ENCODE peak calls at places on chromosome 6, in nine cellular contexts. E, C, X, O, W, Z, F, L and R are unnamed samples.

GRCh38 chr6:127102299-127102698 is 16.2 kb upstream of the RSPO3 start:
- DNase-seq in L (no peak), O (peak), F (peak), C (no peak), X (no peak), W (no peak), E (no peak), Z (no peak), R (no peak)

GRCh38 chr6:106199998-106200397 is 113.9 kb downstream of the PRDM1 start:
- DNase-seq in O (no peak), F (peak), L (no peak), X (no peak), C (no peak), E (no peak), Z (no peak), W (no peak), R (no peak)

GRCh38 chr6:63351995-63352586 is 32.3 kb upstream of the LGSN start:
- DNase-seq in O (peak), X (no peak), C (no peak), L (no peak), E (no peak), F (peak), W (no peak), Z (no peak), R (no peak)

GRCh38 chr6:24428615-24429014 is 25.9 kb downstream of the MRS2 start:
- DNase-seq in W (no peak), C (no peak), Z (no peak), X (no peak), F (peak), E (no peak), L (no peak), O (peak), R (no peak)

GRCh38 chr6:107361568-107362270 is 97.6 kb downstream of the PDSS2 start:
- DNase-seq in Z (peak), F (peak), L (no peak), X (no peak), E (no peak), W (no peak), C (peak), O (no peak), R (no peak)

GRCh38 chr6:141667580-141668309 is 465.0 kb upstream of the GJE1 start:
- DNase-seq in E (no peak), C (peak), Z (no peak), L (no peak), F (peak), O (no peak), W (no peak), X (no peak), R (no peak)

GRCh38 chr6:156010-156409 is 136.3 kb upstream of the DUSP22 start:
- DNase-seq in W (no peak), X (no peak), F (no peak), E (no peak), L (no peak), C (no peak), Z (no peak), O (no peak), R (no peak)

GRCh38 chr6:152130441-152130840 is 323.0 kb downstream of the ESR1 start:
- DNase-seq in F (no peak), L (no peak), E (no peak), W (no peak), C (no peak), O (no peak), X (no peak), Z (no peak), R (no peak)

GRCh38 chr6:99183066-99183465 is 166.4 kb downstream of the FAXC start:
- DNase-seq in Z (no peak), F (no peak), L (no peak), O (no peak), C (no peak), W (no peak), X (no peak), E (no peak), R (no peak)